ENCODE peak calls at places on chromosomes 5 and 9, in four cellular contexts. P is HepG2, F is K562, H is GM12878. Y is an unnamed sample.

GRCh38 chr5:159310492-159310891 is 19.8 kb downstream of the IL12B start:
- DNase-seq in F (no peak), P (no peak), H (no peak), Y (no peak)

GRCh38 chr5:31113101-31113500 is 80.4 kb upstream of the CDH6 start:
- DNase-seq in F (no peak), P (no peak), H (no peak), Y (no peak)

GRCh38 chr5:58666598-58667595 is 84.0 kb downstream of the RAB3C start:
- DNase-seq in P (no peak), H (no peak), F (no peak), Y (no peak)

GRCh38 chr9:23524607-23525155 is 301.4 kb downstream of the ELAVL2 start:
- DNase-seq in H (no peak), F (no peak), P (no peak), Y (no peak)

GRCh38 chr9:113514061-113514460 is 50.5 kb downstream of the RGS3 start:
- DNase-seq in H (no peak), P (no peak), F (no peak), Y (no peak)

GRCh38 chr9:69200071-69200470 is 26.0 kb downstream of the TJP2 start:
- DNase-seq in F (peak), P (no peak), H (no peak), Y (no peak)

GRCh38 chr9:130448035-130448624 is 3.4 kb downstream of the ASS1 start:
- DNase-seq in H (no peak), F (no peak), P (no peak), Y (no peak)

GRCh38 chr9:96450613-96451544 is 910 bp downstream of the HABP4 start:
- DNase-seq in F (no peak), H (no peak), P (peak), Y (peak)

GRCh38 chr5:146426853-146427618 is 20.1 kb upstream of the TCERG1 start:
- DNase-seq in H (no peak), P (peak), F (peak), Y (peak)

GRCh38 chr9:133714606-133715294 is 23.4 kb downstream of the SARDH start:
- DNase-seq in H (no peak), P (peak), F (no peak), Y (no peak)

GRCh38 chr9:33880562-33881089 is 63.7 kb downstream of the UBE2R2 start:
- DNase-seq in F (peak), P (no peak), H (no peak), Y (no peak)

GRCh38 chr5:96566775-96567174 is 95.4 kb upstream of the CAST start:
- DNase-seq in P (no peak), H (no peak), F (no peak), Y (no peak)

GRCh38 chr5:149113669-149114068 is 27.6 kb upstream of the ABLIM3 start:
- DNase-seq in H (no peak), F (no peak), P (no peak), Y (no peak)

GRCh38 chr5:60846298-60846697 is 2.2 kb upstream of the ELOVL7 start:
- DNase-seq in H (no peak), P (no peak), F (no peak), Y (no peak)

GRCh38 chr9:20356392-20357206 is 265.7 kb downstream of the MLLT3 start:
- DNase-seq in F (no peak), P (peak), H (peak), Y (peak)

GRCh38 chr5:122845253-122846050 is at the start of gene SNX24:
- DNase-seq in H (no peak), P (peak), F (peak), Y (peak)
- TF ChIP-seq TARDBP in H (no peak), P (no peak), F (no peak), Y (no peak)

DNA sequence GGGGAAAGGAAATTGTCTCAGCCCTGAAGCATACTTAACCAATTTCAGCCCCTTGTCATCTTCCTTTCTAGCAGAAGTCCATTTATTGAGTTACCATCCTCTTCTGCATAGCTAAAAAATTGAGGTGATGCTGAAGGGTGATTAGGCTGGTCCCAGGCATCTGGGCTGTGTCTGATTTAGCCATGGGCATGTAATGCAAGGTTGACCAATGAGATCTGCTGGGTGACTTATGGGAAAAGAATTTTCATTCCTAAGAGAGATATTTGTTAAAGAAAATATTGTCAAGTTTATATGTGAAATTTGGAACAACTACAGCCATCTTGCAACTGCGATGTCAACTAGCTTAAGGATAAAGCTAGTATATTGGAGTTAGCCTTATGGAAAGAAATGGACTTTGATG is 5.1 kb downstream of the ITGA2 start:
- DNase-seq in H (no peak), F (no peak), P (no peak), Y (no peak)
- TF ChIP-seq TARDBP in H (no peak), F (no peak), P (no peak), Y (no peak)

GRCh38 chr5:128038641-128039040 is 44.9 kb upstream of the SLC12A2 start:
- DNase-seq in P (peak), F (peak), H (no peak), Y (no peak)
- TF ChIP-seq TARDBP in P (no peak), F (no peak), H (no peak), Y (no peak)

GRCh38 chr9:131635285-131635684 is 90.0 kb downstream of the PRRT1B start:
- DNase-seq in P (peak), H (no peak), F (peak), Y (peak)
- TF ChIP-seq TARDBP in P (no peak), H (no peak), F (no peak), Y (no peak)

DNA sequence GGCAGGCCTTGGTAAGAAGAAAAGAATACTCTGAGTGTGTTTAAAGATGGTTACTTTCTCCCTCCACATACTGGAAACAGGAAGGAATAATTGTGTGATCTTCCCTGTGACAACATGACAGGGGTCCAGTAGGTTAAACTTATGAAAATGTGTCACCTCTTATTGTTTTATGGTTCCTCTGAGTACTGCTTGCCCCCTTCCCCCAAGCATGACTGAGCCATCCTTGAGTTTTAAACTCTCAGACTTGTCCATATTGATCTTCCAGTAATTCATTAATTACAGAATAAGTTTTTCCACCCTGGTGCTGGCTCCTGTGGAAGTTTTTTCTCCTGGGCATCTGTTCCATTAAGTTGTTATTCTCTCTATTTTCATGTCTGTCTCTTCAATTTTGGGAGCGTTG is 95.8 kb downstream of the CNTLN start:
- DNase-seq in H (no peak), P (no peak), F (no peak), Y (no peak)
- TF ChIP-seq TARDBP in H (no peak), P (no peak), F (no peak), Y (no peak)

DNA sequence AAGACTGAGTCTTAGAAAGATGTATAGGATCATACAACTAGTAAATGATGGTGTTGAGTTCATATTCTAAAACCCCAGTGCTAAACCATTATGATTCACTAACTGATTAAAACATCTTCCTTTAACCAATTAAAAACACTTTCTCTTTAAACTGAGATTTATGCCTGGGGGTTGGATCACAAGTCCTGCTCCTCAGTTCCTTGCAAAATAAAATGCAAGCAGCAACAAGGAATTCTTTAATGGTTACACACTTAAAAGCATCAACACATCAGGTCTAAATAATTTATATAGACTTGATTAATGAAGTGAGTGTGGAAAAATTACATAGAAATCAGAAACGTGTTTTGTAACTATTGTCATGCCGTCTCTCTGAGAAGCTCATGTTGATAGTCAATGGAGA is 189.2 kb downstream of the TARS1 start:
- DNase-seq in H (no peak), F (no peak), P (no peak), Y (no peak)
- TF ChIP-seq TARDBP in H (no peak), F (no peak), P (no peak), Y (no peak)

GRCh38 chr5:40505031-40505430 is 174.7 kb upstream of the PTGER4 start:
- DNase-seq in P (no peak), H (no peak), F (no peak), Y (no peak)

GRCh38 chr5:40499514-40500273 is 180.0 kb upstream of the PTGER4 start:
- DNase-seq in F (no peak), P (no peak), H (no peak), Y (no peak)

GRCh38 chr5:40503438-40503837 is 176.3 kb upstream of the PTGER4 start:
- DNase-seq in F (no peak), P (no peak), H (no peak), Y (no peak)

GRCh38 chr5:40502736-40503135 is 177.0 kb upstream of the PTGER4 start:
- DNase-seq in F (no peak), P (no peak), H (no peak), Y (no peak)

DNA sequence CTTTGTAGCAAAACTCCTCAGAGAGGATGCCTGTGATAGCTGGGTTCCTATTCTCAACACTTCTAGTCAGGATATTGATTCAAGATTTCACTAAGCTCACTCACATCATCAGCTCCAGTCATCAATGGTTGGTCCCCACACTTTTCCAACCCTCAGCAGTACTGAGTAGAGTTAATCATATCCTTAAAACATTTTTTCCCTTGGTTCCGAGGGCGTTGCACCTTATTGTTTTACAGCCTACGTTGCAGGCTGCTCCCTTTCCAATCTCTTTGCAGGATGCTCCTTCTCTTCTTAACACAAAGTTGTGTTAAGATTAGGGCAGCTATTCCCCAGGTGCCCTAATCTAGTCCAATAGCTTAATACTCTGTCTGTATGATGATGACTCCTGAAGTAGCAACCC is 177.7 kb upstream of the PTGER4 start:
- DNase-seq in H (no peak), P (no peak), F (no peak), Y (no peak)
- TF ChIP-seq TARDBP in H (no peak), P (no peak), F (no peak), Y (no peak)